ENCODE peak calls at places on chromosomes 1 and 21, in eight cellular contexts. K is CD8-positive, alpha-beta T cell; Z is PC-3; V is tibial nerve; M is colonic mucosa; S is cardiac muscle cell; R is foreskin keratinocyte; F is fibroblast of mammary gland. Q is an unnamed sample.

GRCh38 chr21:27425574-27425973 is 458.7 kb upstream of the ADAMTS5 start:
- DNase-seq in K (no peak), Z (no peak), V (no peak), M (no peak), S (no peak), R (no peak), F (peak), Q (no peak)

GRCh38 chr1:202086579-202087350 is 36.0 kb upstream of the GPR37L1 start:
- DNase-seq in K (no peak), Z (peak), V (peak), M (peak), S (no peak), R (no peak), F (no peak), Q (no peak)

GRCh38 chr21:42734323-42734971 is 81.0 kb downstream of the PDE9A start:
- DNase-seq in K (no peak), Z (peak), V (no peak), M (no peak), S (no peak), R (no peak), F (no peak), Q (no peak)

GRCh38 chr1:199629624-199630023 is 397.9 kb upstream of the NR5A2 start:
- DNase-seq in K (no peak), Z (no peak), V (no peak), M (no peak), S (no peak), R (peak), F (no peak), Q (no peak)

GRCh38 chr21:39108291-39109162 is 74.7 kb downstream of the PSMG1 start:
- DNase-seq in K (no peak), Z (no peak), V (no peak), M (no peak), S (no peak), R (no peak), F (no peak), Q (no peak)

GRCh38 chr1:213287987-213288386 is 236.9 kb downstream of the RPS6KC1 start:
- DNase-seq in K (no peak), Z (peak), V (no peak), M (no peak), S (no peak), R (peak), F (no peak), Q (no peak)

GRCh38 chr1:33272930-33273329 is 16.6 kb downstream of the ZNF362 start:
- DNase-seq in K (no peak), Z (no peak), V (no peak), M (no peak), S (no peak), R (no peak), F (no peak), Q (no peak)

GRCh38 chr1:223249854-223250631 is 107.0 kb upstream of the TLR5 start:
- DNase-seq in K (no peak), Z (no peak), V (no peak), M (no peak), S (no peak), R (peak), F (no peak), Q (no peak)

GRCh38 chr1:94980049-94980908 is 53.4 kb upstream of the CNN3 start:
- DNase-seq in K (no peak), Z (no peak), V (no peak), M (no peak), S (no peak), R (no peak), F (peak), Q (no peak)

GRCh38 chr1:41766546-41766945 is 152.2 kb downstream of the HIVEP3 start:
- DNase-seq in K (no peak), Z (no peak), V (no peak), M (no peak), S (peak), R (no peak), F (peak), Q (no peak)

GRCh38 chr1:199580280-199580679 is 447.2 kb upstream of the NR5A2 start:
- DNase-seq in K (no peak), Z (no peak), V (no peak), M (peak), S (no peak), R (no peak), F (no peak), Q (no peak)

GRCh38 chr1:225774276-225775147 is 3.1 kb upstream of the SRP9 start:
- DNase-seq in K (no peak), Z (no peak), V (no peak), M (no peak), S (no peak), R (no peak), F (no peak), Q (no peak)

GRCh38 chr1:56200446-56200845 is 378.9 kb downstream of the PLPP3 start:
- DNase-seq in K (no peak), Z (peak), V (no peak), M (no peak), S (peak), R (no peak), F (peak), Q (no peak)

GRCh38 chr1:234643111-234643849 is 33.3 kb upstream of the IRF2BP2 start:
- DNase-seq in K (no peak), Z (no peak), V (no peak), M (peak), S (no peak), R (no peak), F (no peak), Q (no peak)

GRCh38 chr1:154657547-154657946 is 49.6 kb upstream of the ADAR start:
- DNase-seq in K (no peak), Z (no peak), V (no peak), M (no peak), S (peak), R (no peak), F (no peak), Q (no peak)

GRCh38 chr21:35390013-35390776 is 341.1 kb upstream of the RUNX1 start:
- DNase-seq in K (no peak), Z (peak), V (no peak), M (no peak), S (no peak), R (peak), F (peak), Q (no peak)

GRCh38 chr1:72230746-72231145 is 51.6 kb downstream of the NEGR1 start:
- DNase-seq in K (no peak), Z (peak), V (no peak), M (no peak), S (no peak), R (peak), F (peak), Q (no peak)

GRCh38 chr1:57489342-57490036 is 65.6 kb upstream of the DAB1 start:
- DNase-seq in K (no peak), Z (peak), V (no peak), M (no peak), S (no peak), R (peak), F (peak), Q (no peak)

GRCh38 chr1:41954533-41954944 is 35.8 kb upstream of the HIVEP3 start:
- DNase-seq in K (no peak), Z (peak), V (no peak), M (no peak), S (no peak), R (peak), F (peak), Q (no peak)

GRCh38 chr1:84406209-84406917 is 8.1 kb downstream of the DNASE2B start:
- DNase-seq in K (no peak), Z (peak), V (no peak), M (peak), S (no peak), R (no peak), F (peak), Q (no peak)

GRCh38 chr1:75203415-75204277 is 69.5 kb downstream of the LHX8 start:
- DNase-seq in K (no peak), Z (peak), V (peak), M (no peak), S (peak), R (peak), F (peak), Q (no peak)

GRCh38 chr1:244451951-244452795 is 464 bp upstream of the ADSS2 start:
- DNase-seq in K (peak), Z (peak), V (peak), M (peak), S (peak), R (peak), F (peak), Q (peak)
- TF ChIP-seq CTCF in K (peak), Z (peak), V (peak), M (no peak), S (peak), R (peak), F (peak), Q (peak)

DNA sequence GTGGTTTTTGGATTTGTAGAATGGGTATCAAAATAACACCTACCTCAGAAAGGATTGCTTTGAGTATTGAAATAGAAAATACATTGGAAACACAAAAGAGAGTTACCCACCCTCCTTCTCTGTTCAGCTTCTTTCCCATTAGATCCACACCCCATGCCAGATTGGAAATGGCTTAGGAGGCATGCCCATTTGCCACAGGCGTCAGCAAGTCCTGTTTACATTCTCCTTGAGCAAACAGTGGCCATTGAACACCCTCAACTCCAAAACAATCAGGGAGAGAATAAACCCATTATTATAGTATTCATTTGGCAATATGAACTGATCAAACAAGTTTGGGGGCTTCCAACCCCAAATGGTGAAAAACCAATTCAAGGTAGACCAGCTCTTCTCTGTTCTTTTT is 2.4 kb downstream of the ELAPOR1 start:
- DNase-seq in K (no peak), Z (no peak), V (no peak), M (peak), S (no peak), R (no peak), F (no peak), Q (no peak)
- TF ChIP-seq CTCF in K (no peak), Z (no peak), V (no peak), M (no peak), S (no peak), R (no peak), F (no peak), Q (no peak)

GRCh38 chr1:115592264-115592663 is 49.5 kb upstream of the VANGL1 start:
- DNase-seq in K (no peak), Z (no peak), V (no peak), M (no peak), S (no peak), R (no peak), F (no peak), Q (no peak)

GRCh38 chr1:115593365-115594259 is 48.2 kb upstream of the VANGL1 start:
- DNase-seq in K (no peak), Z (no peak), V (peak), M (no peak), S (no peak), R (no peak), F (no peak), Q (no peak)

GRCh38 chr1:115595279-115596079 is 46.3 kb upstream of the VANGL1 start:
- DNase-seq in K (peak), Z (peak), V (peak), M (peak), S (peak), R (peak), F (peak), Q (peak)

GRCh38 chr1:115596080-115596795 is 45.5 kb upstream of the VANGL1 start:
- DNase-seq in K (no peak), Z (peak), V (no peak), M (no peak), S (no peak), R (peak), F (peak), Q (no peak)
- TF ChIP-seq CTCF in K (no peak), Z (peak), V (no peak), M (no peak), S (no peak), R (no peak), F (no peak), Q (no peak)

DNA sequence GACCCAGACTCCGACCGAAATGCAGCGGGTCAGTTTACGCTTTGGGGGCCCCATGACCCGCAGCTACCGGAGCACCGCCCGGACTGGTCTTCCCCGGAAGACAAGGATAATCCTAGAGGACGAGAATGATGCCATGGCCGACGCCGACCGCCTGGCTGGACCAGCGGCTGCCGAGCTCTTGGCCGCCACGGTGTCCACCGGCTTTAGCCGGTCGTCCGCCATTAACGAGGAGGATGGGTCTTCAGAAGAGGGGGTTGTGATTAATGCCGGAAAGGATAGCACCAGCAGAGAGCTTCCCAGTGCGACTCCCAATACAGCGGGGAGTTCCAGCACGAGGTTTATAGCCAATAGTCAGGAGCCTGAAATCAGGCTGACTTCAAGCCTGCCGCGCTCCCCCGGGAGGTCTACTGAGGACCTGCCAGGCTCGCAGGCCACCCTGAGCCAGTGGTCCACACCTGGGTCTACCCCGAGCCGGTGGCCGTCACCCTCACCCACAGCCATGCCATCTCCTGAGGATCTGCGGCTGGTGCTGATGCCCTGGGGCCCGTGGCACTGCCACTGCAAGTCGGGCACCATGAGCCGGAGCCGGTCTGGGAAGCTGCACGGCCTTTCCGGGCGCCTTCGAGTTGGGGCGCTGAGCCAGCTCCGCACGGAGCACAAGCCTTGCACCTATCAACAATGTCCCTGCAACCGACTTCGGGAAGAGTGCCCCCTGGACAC is 534 bp downstream of the C1orf56 start:
- DNase-seq in K (peak), Z (peak), V (peak), M (peak), S (peak), R (no peak), F (peak), Q (peak)
- TF ChIP-seq CTCF in K (peak), Z (peak), V (peak), M (no peak), S (peak), R (peak), F (peak), Q (peak)

Q was measured in dorsolateral prefrontal cortex.